ENCODE peak calls at places on chromosomes 13 and 19, in ten cellular contexts. One of them, this sample, is unnamed.

GRCh38 chr19:4638330-4638729 is 986 bp upstream of the TNFAIP8L1 start:
- DNase-seq in stimulated activated CD4-positive, alpha-beta T cell treated with anti-CD3 and anti-CD28 coated beads, Interleukin-4, amount 100 ng/mL, for 48 hours: no peak
- DNase-seq in psoas muscle: peak; percentile 82
- DNase-seq in fibroblast of lung: no peak
- DNase-seq in NCI-H446: no peak
- DNase-seq in IMR-90: no peak
- DNase-seq in CD8-positive, alpha-beta memory T cell: no peak
- DNase-seq in HCT116: no peak
- DNase-seq in amniotic epithelial cell: no peak
- DNase-seq in NCI-H1694 treated with DMSO at 0.1 percent for 48 hours: no peak
- DNase-seq in this sample: no peak

GRCh38 chr19:48511321-48511731 is 309 bp downstream of the LMTK3 start:
- DNase-seq in stimulated activated CD4-positive, alpha-beta T cell treated with anti-CD3 and anti-CD28 coated beads, Interleukin-4, amount 100 ng/mL, for 48 hours: no peak
- DNase-seq in psoas muscle: no peak
- DNase-seq in fibroblast of lung: no peak
- DNase-seq in NCI-H446: no peak
- DNase-seq in IMR-90: no peak
- DNase-seq in CD8-positive, alpha-beta memory T cell: no peak
- DNase-seq in HCT116: no peak
- DNase-seq in amniotic epithelial cell: no peak
- DNase-seq in NCI-H1694 treated with DMSO at 0.1 percent for 48 hours: no peak
- DNase-seq in this sample: no peak

GRCh38 chr19:42178791-42179500 is 38.5 kb downstream of the DEDD2 start:
- DNase-seq in stimulated activated CD4-positive, alpha-beta T cell treated with anti-CD3 and anti-CD28 coated beads, Interleukin-4, amount 100 ng/mL, for 48 hours: no peak
- DNase-seq in psoas muscle: no peak
- DNase-seq in fibroblast of lung: no peak
- DNase-seq in NCI-H446: no peak
- DNase-seq in IMR-90: no peak
- DNase-seq in CD8-positive, alpha-beta memory T cell: no peak
- DNase-seq in HCT116: no peak
- DNase-seq in amniotic epithelial cell: no peak
- DNase-seq in NCI-H1694 treated with DMSO at 0.1 percent for 48 hours: peak; percentile 8
- DNase-seq in this sample: no peak

GRCh38 chr13:75217949-75218348 is 264.0 kb downstream of the TBC1D4 start:
- DNase-seq in stimulated activated CD4-positive, alpha-beta T cell treated with anti-CD3 and anti-CD28 coated beads, Interleukin-4, amount 100 ng/mL, for 48 hours: no peak
- DNase-seq in psoas muscle: no peak
- DNase-seq in fibroblast of lung: peak; percentile 79
- DNase-seq in NCI-H446: no peak
- DNase-seq in IMR-90: peak; percentile 4
- DNase-seq in CD8-positive, alpha-beta memory T cell: no peak
- DNase-seq in HCT116: no peak
- DNase-seq in amniotic epithelial cell: peak; percentile 83
- DNase-seq in NCI-H1694 treated with DMSO at 0.1 percent for 48 hours: no peak
- DNase-seq in this sample: peak; percentile 40

GRCh38 chr19:7247160-7247559 is 47.1 kb downstream of the INSR start:
- DNase-seq in stimulated activated CD4-positive, alpha-beta T cell treated with anti-CD3 and anti-CD28 coated beads, Interleukin-4, amount 100 ng/mL, for 48 hours: no peak
- DNase-seq in psoas muscle: no peak
- DNase-seq in fibroblast of lung: no peak
- DNase-seq in NCI-H446: no peak
- DNase-seq in IMR-90: no peak
- DNase-seq in CD8-positive, alpha-beta memory T cell: no peak
- DNase-seq in HCT116: no peak
- DNase-seq in amniotic epithelial cell: no peak
- DNase-seq in NCI-H1694 treated with DMSO at 0.1 percent for 48 hours: no peak
- DNase-seq in this sample: no peak

GRCh38 chr13:108508263-108508662 is 121.1 kb upstream of the MYO16 start:
- DNase-seq in stimulated activated CD4-positive, alpha-beta T cell treated with anti-CD3 and anti-CD28 coated beads, Interleukin-4, amount 100 ng/mL, for 48 hours: no peak
- DNase-seq in psoas muscle: no peak
- DNase-seq in fibroblast of lung: peak; percentile 23
- DNase-seq in NCI-H446: no peak
- DNase-seq in IMR-90: peak; percentile 29
- DNase-seq in CD8-positive, alpha-beta memory T cell: no peak
- DNase-seq in HCT116: peak; percentile 16
- DNase-seq in amniotic epithelial cell: peak; percentile 52
- DNase-seq in NCI-H1694 treated with DMSO at 0.1 percent for 48 hours: peak; percentile 47
- DNase-seq in this sample: peak; percentile 41

GRCh38 chr19:47381653-47382279 is 32.7 kb downstream of the DHX34 start:
- DNase-seq in stimulated activated CD4-positive, alpha-beta T cell treated with anti-CD3 and anti-CD28 coated beads, Interleukin-4, amount 100 ng/mL, for 48 hours: no peak
- DNase-seq in psoas muscle: no peak
- DNase-seq in fibroblast of lung: no peak
- DNase-seq in NCI-H446: no peak
- DNase-seq in IMR-90: no peak
- DNase-seq in CD8-positive, alpha-beta memory T cell: peak; percentile 21
- DNase-seq in HCT116: no peak
- DNase-seq in amniotic epithelial cell: no peak
- DNase-seq in NCI-H1694 treated with DMSO at 0.1 percent for 48 hours: no peak
- DNase-seq in this sample: no peak

GRCh38 chr13:23993439-23993980 is 96.2 kb upstream of the C1QTNF9B start:
- DNase-seq in stimulated activated CD4-positive, alpha-beta T cell treated with anti-CD3 and anti-CD28 coated beads, Interleukin-4, amount 100 ng/mL, for 48 hours: no peak
- DNase-seq in psoas muscle: no peak
- DNase-seq in fibroblast of lung: peak; percentile 75
- DNase-seq in NCI-H446: no peak
- DNase-seq in IMR-90: peak; percentile 93
- DNase-seq in CD8-positive, alpha-beta memory T cell: no peak
- DNase-seq in HCT116: no peak
- DNase-seq in amniotic epithelial cell: no peak
- DNase-seq in NCI-H1694 treated with DMSO at 0.1 percent for 48 hours: no peak
- DNase-seq in this sample: no peak

GRCh38 chr13:35157143-35157755 is 215.2 kb downstream of the NBEA start:
- DNase-seq in stimulated activated CD4-positive, alpha-beta T cell treated with anti-CD3 and anti-CD28 coated beads, Interleukin-4, amount 100 ng/mL, for 48 hours: peak; percentile 4
- DNase-seq in psoas muscle: no peak
- DNase-seq in fibroblast of lung: peak; percentile 46
- DNase-seq in NCI-H446: peak; percentile 70
- DNase-seq in IMR-90: peak; percentile 50
- DNase-seq in CD8-positive, alpha-beta memory T cell: no peak
- DNase-seq in HCT116: peak; percentile 38
- DNase-seq in amniotic epithelial cell: peak; percentile 55
- DNase-seq in NCI-H1694 treated with DMSO at 0.1 percent for 48 hours: peak; percentile 64
- DNase-seq in this sample: peak; percentile 66

GRCh38 chr13:67493835-67494234 is 263.7 kb upstream of the PCDH9 start:
- DNase-seq in stimulated activated CD4-positive, alpha-beta T cell treated with anti-CD3 and anti-CD28 coated beads, Interleukin-4, amount 100 ng/mL, for 48 hours: no peak
- DNase-seq in psoas muscle: no peak
- DNase-seq in fibroblast of lung: peak; percentile 28
- DNase-seq in NCI-H446: no peak
- DNase-seq in IMR-90: no peak
- DNase-seq in CD8-positive, alpha-beta memory T cell: no peak
- DNase-seq in HCT116: no peak
- DNase-seq in amniotic epithelial cell: peak; percentile 23
- DNase-seq in NCI-H1694 treated with DMSO at 0.1 percent for 48 hours: no peak
- DNase-seq in this sample: no peak

GRCh38 chr19:31693131-31693700 is 344.0 kb upstream of the TSHZ3 start:
- DNase-seq in stimulated activated CD4-positive, alpha-beta T cell treated with anti-CD3 and anti-CD28 coated beads, Interleukin-4, amount 100 ng/mL, for 48 hours: no peak
- DNase-seq in psoas muscle: no peak
- DNase-seq in fibroblast of lung: no peak
- DNase-seq in NCI-H446: no peak
- DNase-seq in IMR-90: no peak
- DNase-seq in CD8-positive, alpha-beta memory T cell: no peak
- DNase-seq in HCT116: no peak
- DNase-seq in amniotic epithelial cell: no peak
- DNase-seq in NCI-H1694 treated with DMSO at 0.1 percent for 48 hours: no peak
- DNase-seq in this sample: no peak

GRCh38 chr13:33180009-33180804 is 105.3 kb downstream of the STARD13 start:
- DNase-seq in stimulated activated CD4-positive, alpha-beta T cell treated with anti-CD3 and anti-CD28 coated beads, Interleukin-4, amount 100 ng/mL, for 48 hours: no peak
- DNase-seq in psoas muscle: no peak
- DNase-seq in fibroblast of lung: no peak
- DNase-seq in NCI-H446: no peak
- DNase-seq in IMR-90: no peak
- DNase-seq in CD8-positive, alpha-beta memory T cell: no peak
- DNase-seq in HCT116: no peak
- DNase-seq in amniotic epithelial cell: no peak
- DNase-seq in NCI-H1694 treated with DMSO at 0.1 percent for 48 hours: no peak
- DNase-seq in this sample: no peak

GRCh38 chr19:11044436-11044835 is 44.8 kb upstream of the LDLR start:
- DNase-seq in stimulated activated CD4-positive, alpha-beta T cell treated with anti-CD3 and anti-CD28 coated beads, Interleukin-4, amount 100 ng/mL, for 48 hours: no peak
- DNase-seq in psoas muscle: no peak
- DNase-seq in fibroblast of lung: no peak
- DNase-seq in NCI-H446: no peak
- DNase-seq in IMR-90: no peak
- DNase-seq in CD8-positive, alpha-beta memory T cell: no peak
- DNase-seq in HCT116: no peak
- DNase-seq in amniotic epithelial cell: no peak
- DNase-seq in NCI-H1694 treated with DMSO at 0.1 percent for 48 hours: no peak
- DNase-seq in this sample: no peak

GRCh38 chr13:80524447-80525215 is 183.7 kb upstream of the SPRY2 start:
- DNase-seq in stimulated activated CD4-positive, alpha-beta T cell treated with anti-CD3 and anti-CD28 coated beads, Interleukin-4, amount 100 ng/mL, for 48 hours: no peak
- DNase-seq in psoas muscle: no peak
- DNase-seq in fibroblast of lung: peak; percentile 21
- DNase-seq in NCI-H446: no peak
- DNase-seq in IMR-90: no peak
- DNase-seq in CD8-positive, alpha-beta memory T cell: no peak
- DNase-seq in HCT116: peak; percentile 15
- DNase-seq in amniotic epithelial cell: peak; percentile 55
- DNase-seq in NCI-H1694 treated with DMSO at 0.1 percent for 48 hours: no peak
- DNase-seq in this sample: no peak

GRCh38 chr19:29884466-29884865 is 57.6 kb upstream of the URI1 start:
- DNase-seq in stimulated activated CD4-positive, alpha-beta T cell treated with anti-CD3 and anti-CD28 coated beads, Interleukin-4, amount 100 ng/mL, for 48 hours: no peak
- DNase-seq in psoas muscle: no peak
- DNase-seq in fibroblast of lung: no peak
- DNase-seq in NCI-H446: no peak
- DNase-seq in IMR-90: no peak
- DNase-seq in CD8-positive, alpha-beta memory T cell: no peak
- DNase-seq in HCT116: no peak
- DNase-seq in amniotic epithelial cell: no peak
- DNase-seq in NCI-H1694 treated with DMSO at 0.1 percent for 48 hours: no peak
- DNase-seq in this sample: no peak

GRCh38 chr13:23268441-23268840 is 87.7 kb downstream of the SGCG start:
- DNase-seq in stimulated activated CD4-positive, alpha-beta T cell treated with anti-CD3 and anti-CD28 coated beads, Interleukin-4, amount 100 ng/mL, for 48 hours: peak; percentile 11
- DNase-seq in psoas muscle: no peak
- DNase-seq in fibroblast of lung: no peak
- DNase-seq in NCI-H446: no peak
- DNase-seq in IMR-90: no peak
- DNase-seq in CD8-positive, alpha-beta memory T cell: no peak
- DNase-seq in HCT116: no peak
- DNase-seq in amniotic epithelial cell: no peak
- DNase-seq in NCI-H1694 treated with DMSO at 0.1 percent for 48 hours: no peak
- DNase-seq in this sample: no peak

GRCh38 chr13:44050450-44051063 is 170.9 kb downstream of the LACC1 start:
- DNase-seq in stimulated activated CD4-positive, alpha-beta T cell treated with anti-CD3 and anti-CD28 coated beads, Interleukin-4, amount 100 ng/mL, for 48 hours: no peak
- DNase-seq in psoas muscle: no peak
- DNase-seq in fibroblast of lung: no peak
- DNase-seq in NCI-H446: peak; percentile 58
- DNase-seq in IMR-90: peak; percentile 52
- DNase-seq in CD8-positive, alpha-beta memory T cell: no peak
- DNase-seq in HCT116: peak; percentile 32
- DNase-seq in amniotic epithelial cell: peak; percentile 23
- DNase-seq in NCI-H1694 treated with DMSO at 0.1 percent for 48 hours: peak; percentile 38
- DNase-seq in this sample: peak; percentile 50

GRCh38 chr13:36146513-36147276 is 15.5 kb upstream of the DCLK1 start:
- DNase-seq in stimulated activated CD4-positive, alpha-beta T cell treated with anti-CD3 and anti-CD28 coated beads, Interleukin-4, amount 100 ng/mL, for 48 hours: no peak
- DNase-seq in psoas muscle: no peak
- DNase-seq in fibroblast of lung: no peak
- DNase-seq in NCI-H446: no peak
- DNase-seq in IMR-90: no peak
- DNase-seq in CD8-positive, alpha-beta memory T cell: no peak
- DNase-seq in HCT116: no peak
- DNase-seq in amniotic epithelial cell: peak; percentile 12
- DNase-seq in NCI-H1694 treated with DMSO at 0.1 percent for 48 hours: no peak
- DNase-seq in this sample: no peak

GRCh38 chr13:98033277-98034247 is 80.1 kb downstream of the IPO5 start:
- DNase-seq in stimulated activated CD4-positive, alpha-beta T cell treated with anti-CD3 and anti-CD28 coated beads, Interleukin-4, amount 100 ng/mL, for 48 hours: no peak
- DNase-seq in psoas muscle: no peak
- DNase-seq in fibroblast of lung: peak; percentile 47
- DNase-seq in NCI-H446: peak; percentile 5
- DNase-seq in IMR-90: peak; percentile 44
- DNase-seq in CD8-positive, alpha-beta memory T cell: no peak
- DNase-seq in HCT116: peak; percentile 16
- DNase-seq in amniotic epithelial cell: peak; percentile 54
- DNase-seq in NCI-H1694 treated with DMSO at 0.1 percent for 48 hours: peak; percentile 18
- DNase-seq in this sample: peak; percentile 76

GRCh38 chr19:46080561-46080960 is 39.8 kb upstream of the IGFL4 start:
- DNase-seq in stimulated activated CD4-positive, alpha-beta T cell treated with anti-CD3 and anti-CD28 coated beads, Interleukin-4, amount 100 ng/mL, for 48 hours: no peak
- DNase-seq in psoas muscle: no peak
- DNase-seq in fibroblast of lung: peak; percentile 100
- DNase-seq in NCI-H446: no peak
- DNase-seq in IMR-90: peak; percentile 92
- DNase-seq in CD8-positive, alpha-beta memory T cell: no peak
- DNase-seq in HCT116: no peak
- DNase-seq in amniotic epithelial cell: peak; percentile 95
- DNase-seq in NCI-H1694 treated with DMSO at 0.1 percent for 48 hours: no peak
- DNase-seq in this sample: peak; percentile 87

GRCh38 chr19:22332924-22333323 is 46.7 kb downstream of the ZNF729 start:
- DNase-seq in stimulated activated CD4-positive, alpha-beta T cell treated with anti-CD3 and anti-CD28 coated beads, Interleukin-4, amount 100 ng/mL, for 48 hours: no peak
- DNase-seq in psoas muscle: no peak
- DNase-seq in fibroblast of lung: peak; percentile 9
- DNase-seq in NCI-H446: no peak
- DNase-seq in IMR-90: no peak
- DNase-seq in CD8-positive, alpha-beta memory T cell: no peak
- DNase-seq in HCT116: no peak
- DNase-seq in amniotic epithelial cell: no peak
- DNase-seq in NCI-H1694 treated with DMSO at 0.1 percent for 48 hours: no peak
- DNase-seq in this sample: no peak

GRCh38 chr19:29098863-29099481 is 114.0 kb downstream of the UQCRFS1 start:
- DNase-seq in stimulated activated CD4-positive, alpha-beta T cell treated with anti-CD3 and anti-CD28 coated beads, Interleukin-4, amount 100 ng/mL, for 48 hours: no peak
- DNase-seq in psoas muscle: peak; percentile 88
- DNase-seq in fibroblast of lung: peak; percentile 11
- DNase-seq in NCI-H446: no peak
- DNase-seq in IMR-90: peak; percentile 77
- DNase-seq in CD8-positive, alpha-beta memory T cell: no peak
- DNase-seq in HCT116: no peak
- DNase-seq in amniotic epithelial cell: peak; percentile 10
- DNase-seq in NCI-H1694 treated with DMSO at 0.1 percent for 48 hours: no peak
- DNase-seq in this sample: no peak

GRCh38 chr13:48318014-48318713 is 14.6 kb downstream of the RB1 start:
- DNase-seq in stimulated activated CD4-positive, alpha-beta T cell treated with anti-CD3 and anti-CD28 coated beads, Interleukin-4, amount 100 ng/mL, for 48 hours: no peak
- DNase-seq in psoas muscle: peak; percentile 54
- DNase-seq in fibroblast of lung: no peak
- DNase-seq in NCI-H446: no peak
- DNase-seq in IMR-90: no peak
- DNase-seq in CD8-positive, alpha-beta memory T cell: no peak
- DNase-seq in HCT116: no peak
- DNase-seq in amniotic epithelial cell: no peak
- DNase-seq in NCI-H1694 treated with DMSO at 0.1 percent for 48 hours: no peak
- DNase-seq in this sample: no peak

This sample was measured in mesenchymal stem cell.